ENCODE peak calls at places on chromosomes 12 and 14, in ten cellular contexts. N, A, R, K, L, G, S, M, O and I are unnamed samples.
A peak's percentile ranks its signal among the peaks of the same experiment; 100 is the strongest.

GRCh38 chr14:93991649-93992048 is 5.5 kb upstream of the CCDC197 start:
- DNase-seq in N (no peak), A (no peak), R (no peak), K (no peak), L (no peak), G (no peak), S (no peak), M (no peak), O (no peak), I (no peak)

GRCh38 chr12:42969357-42969756 is 379.8 kb upstream of the PRICKLE1 start:
- DNase-seq in N (no peak), A (no peak), R (no peak), K (no peak), L (no peak), G (no peak), S (peak; percentile 32), M (peak; percentile 56), O (no peak), I (no peak)

GRCh38 chr12:129550353-129550752 is 353.5 kb downstream of the TMEM132D start:
- DNase-seq in N (no peak), A (peak; percentile 49), R (no peak), K (no peak), L (no peak), G (no peak), S (no peak), M (no peak), O (no peak), I (no peak)

GRCh38 chr14:75229576-75229922 is 49.1 kb upstream of the FOS start:
- DNase-seq in N (no peak), A (peak; percentile 36), R (no peak), K (no peak), L (no peak), G (no peak), S (no peak), M (no peak), O (no peak), I (no peak)

GRCh38 chr12:102095677-102096263 is 24.1 kb downstream of the NUP37 start:
- DNase-seq in N (no peak), A (no peak), R (no peak), K (no peak), L (peak; percentile 69), G (no peak), S (no peak), M (peak; percentile 31), O (peak; percentile 44), I (no peak)

GRCh38 chr12:2886768-2887450 is 3.8 kb upstream of the TULP3 start:
- DNase-seq in N (no peak), A (no peak), R (no peak), K (no peak), L (no peak), G (no peak), S (no peak), M (no peak), O (no peak), I (no peak)

GRCh38 chr14:46661728-46662127 is 10.1 kb upstream of the RPL10L start:
- DNase-seq in N (no peak), A (no peak), R (peak; percentile 16), K (no peak), L (no peak), G (no peak), S (no peak), M (peak; percentile 21), O (peak; percentile 9), I (no peak)

GRCh38 chr12:29991924-29992323 is 208.2 kb upstream of the TMTC1 start:
- DNase-seq in N (no peak), A (no peak), R (no peak), K (no peak), L (no peak), G (no peak), S (no peak), M (no peak), O (no peak), I (no peak)

GRCh38 chr12:6606331-6607131 is 648 bp downstream of the CHD4 start:
- DNase-seq in N (peak; percentile 80), A (peak; percentile 87), R (no peak), K (peak; percentile 70), L (peak; percentile 81), G (peak; percentile 83), S (peak; percentile 77), M (peak; percentile 40), O (peak; percentile 78), I (peak; percentile 85)

GRCh38 chr12:6605425-6606330 is 1.5 kb downstream of the CHD4 start:
- DNase-seq in N (no peak), A (no peak), R (no peak), K (peak; percentile 57), L (peak; percentile 64), G (peak; percentile 44), S (peak; percentile 17), M (no peak), O (no peak), I (peak; percentile 74)

GRCh38 chr12:6602526-6602925 is 4.7 kb downstream of the CHD4 start:
- DNase-seq in N (no peak), A (no peak), R (no peak), K (no peak), L (no peak), G (no peak), S (no peak), M (no peak), O (no peak), I (no peak)

GRCh38 chr12:6604254-6605029 is 2.7 kb downstream of the CHD4 start:
- DNase-seq in N (no peak), A (no peak), R (no peak), K (no peak), L (no peak), G (peak; percentile 26), S (no peak), M (no peak), O (no peak), I (no peak)

DNA sequence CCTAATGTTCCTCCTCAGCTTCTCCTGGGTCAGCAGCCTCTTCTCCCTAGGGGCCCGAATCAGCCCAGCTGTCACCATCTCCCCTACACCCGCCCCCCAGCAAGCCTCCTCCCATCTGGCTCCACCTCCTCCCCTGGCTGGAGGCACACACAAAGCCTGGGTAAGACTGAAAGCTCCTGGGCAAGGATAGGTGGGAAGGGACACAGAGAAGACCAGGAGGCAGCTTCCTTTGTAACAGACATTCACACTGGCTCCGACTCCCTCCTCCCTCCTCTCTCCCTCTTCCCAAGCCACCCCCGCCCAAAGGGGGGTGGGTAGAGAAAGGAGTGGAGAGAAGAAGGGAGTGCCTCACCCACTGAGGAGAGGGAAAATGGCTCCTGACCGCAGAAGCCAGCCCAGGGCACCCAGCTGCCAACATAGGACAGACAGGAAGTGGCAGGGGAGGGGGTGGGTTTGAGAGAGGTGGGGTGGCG is 4.0 kb downstream of the CHD4 start:
- DNase-seq in N (peak; percentile 36), A (no peak), R (no peak), K (peak; percentile 37), L (no peak), G (peak; percentile 43), S (peak; percentile 64), M (no peak), O (no peak), I (no peak)
- H3K4me3 ChIP-seq in N (peak overlapping the region; percentile 5), A (peak overlapping the region; percentile 5), R (no peak overlapping the region), K (peak overlapping the region; percentile 38), L (no peak overlapping the region), G (no peak overlapping the region), S (peak overlapping the region; percentile 99), M (no peak overlapping the region), O (no peak overlapping the region), I (peak overlapping the region; percentile 73)

GRCh38 chr12:124504273-124505000 is 63.0 kb downstream of the NCOR2 start:
- DNase-seq in N (peak; percentile 84), A (no peak), R (no peak), K (no peak), L (no peak), G (no peak), S (no peak), M (no peak), O (no peak), I (no peak)

GRCh38 chr12:124507188-124508109 is 60.0 kb downstream of the NCOR2 start:
- DNase-seq in N (no peak), A (no peak), R (no peak), K (no peak), L (no peak), G (peak; percentile 61), S (peak; percentile 73), M (no peak), O (peak; percentile 49), I (no peak)

GRCh38 chr12:124505001-124505818 is 62.2 kb downstream of the NCOR2 start:
- DNase-seq in N (no peak), A (no peak), R (no peak), K (no peak), L (no peak), G (no peak), S (no peak), M (no peak), O (no peak), I (no peak)

GRCh38 chr12:124506832-124507153 is 60.6 kb downstream of the NCOR2 start:
- DNase-seq in N (no peak), A (no peak), R (no peak), K (no peak), L (no peak), G (no peak), S (no peak), M (no peak), O (no peak), I (no peak)

DNA sequence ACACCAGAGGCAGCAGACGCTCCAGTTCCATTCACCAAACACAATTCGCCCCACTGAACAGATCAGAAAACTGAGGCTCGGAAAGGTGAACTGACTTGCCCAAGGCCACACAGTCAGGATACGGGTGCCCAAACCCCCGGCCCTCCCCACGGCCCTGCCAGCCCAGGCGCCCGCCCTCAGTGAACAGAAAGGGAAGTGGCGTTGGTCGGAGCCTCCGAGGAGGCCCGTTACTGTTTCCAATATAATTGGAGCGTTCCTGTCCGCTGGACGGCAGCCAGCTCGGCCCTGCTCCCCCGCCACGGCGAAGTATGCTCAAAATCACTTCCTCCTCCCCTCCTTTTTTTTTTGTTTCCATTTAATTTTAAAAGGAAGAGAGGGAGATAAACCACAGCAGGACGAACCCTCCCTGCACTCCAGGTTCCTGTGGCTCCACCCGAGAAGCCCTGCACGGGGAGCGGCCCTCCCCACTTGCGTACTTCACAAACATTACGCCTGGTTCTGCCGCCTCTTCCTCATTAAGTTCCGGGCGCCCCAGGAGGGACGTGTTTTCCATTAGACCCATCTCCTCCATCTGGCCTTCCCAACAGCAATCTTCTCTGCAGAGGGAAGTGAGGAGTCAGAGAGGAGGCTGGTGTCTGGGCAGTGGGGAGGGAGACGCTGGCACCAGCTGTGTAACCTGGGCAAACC is 61.1 kb downstream of the NCOR2 start:
- DNase-seq in N (peak; percentile 87), A (peak; percentile 61), R (no peak), K (no peak), L (no peak), G (peak; percentile 90), S (peak; percentile 86), M (no peak), O (peak; percentile 64), I (peak; percentile 89)
- H3K4me1 ChIP-seq in N (peaks cover 15% of the 10 kb centered on the region), A (peaks cover 49% of the 10 kb centered on the region), R (peaks cover 41% of the 10 kb centered on the region), K (peaks cover 5% of the 10 kb centered on the region), L (peaks cover 26% of the 10 kb centered on the region), G (peaks cover 73% of the 10 kb centered on the region), S (peaks cover 96% of the 10 kb centered on the region), M (peaks cover 24% of the 10 kb centered on the region), O (peaks cover 75% of the 10 kb centered on the region), I (peaks cover 95% of the 10 kb centered on the region)

GRCh38 chr14:71995741-71996140 is 63.5 kb downstream of the RGS6 start:
- DNase-seq in N (no peak), A (no peak), R (no peak), K (no peak), L (no peak), G (no peak), S (no peak), M (no peak), O (no peak), I (no peak)
- H3K4me3 ChIP-seq in N (no peak overlapping the region), A (no peak overlapping the region), R (no peak overlapping the region), K (no peak overlapping the region), L (no peak overlapping the region), G (no peak overlapping the region), S (no peak overlapping the region), M (no peak overlapping the region), O (no peak overlapping the region), I (no peak overlapping the region)

GRCh38 chr14:89243765-89244164 is 173.3 kb downstream of the FOXN3 start:
- DNase-seq in N (no peak), A (no peak), R (no peak), K (no peak), L (no peak), G (no peak), S (no peak), M (no peak), O (no peak), I (no peak)
- H3K4me1 ChIP-seq in N (no peaks in the 10 kb centered on the region), A (no peaks in the 10 kb centered on the region), R (no peaks in the 10 kb centered on the region), K (peaks cover 23% of the 10 kb centered on the region), L (peaks cover 2% of the 10 kb centered on the region), G (peaks cover 56% of the 10 kb centered on the region), S (peaks cover 66% of the 10 kb centered on the region), M (peaks cover 3% of the 10 kb centered on the region), O (peaks cover 6% of the 10 kb centered on the region), I (peaks cover 7% of the 10 kb centered on the region)